ENCODE peak calls at places on chromosomes 5 and 9, in eight cellular contexts. One of them, this sample, is unnamed.

GRCh38 chr5:169856571-169856970 is 123.7 kb downstream of the INSYN2B start:
- DNase-seq in CD8-positive, alpha-beta T cell: no peak
- DNase-seq in spleen: no peak
- DNase-seq in stomach: no peak
- DNase-seq in epithelial cell of esophagus: peak
- DNase-seq in HFF-Myc: peak
- DNase-seq in hepatocyte: peak
- DNase-seq in A549: peak
- DNase-seq in this sample: no peak

GRCh38 chr5:34043099-34043876 is at the start of gene C1QTNF3:
- DNase-seq in CD8-positive, alpha-beta T cell: no peak
- DNase-seq in spleen: no peak
- DNase-seq in stomach: no peak
- DNase-seq in epithelial cell of esophagus: no peak
- DNase-seq in HFF-Myc: no peak
- DNase-seq in hepatocyte: no peak
- DNase-seq in A549: no peak
- DNase-seq in this sample: peak

GRCh38 chr9:133656211-133657119 is 20.3 kb downstream of the DBH start:
- DNase-seq in CD8-positive, alpha-beta T cell: peak
- DNase-seq in spleen: no peak
- DNase-seq in stomach: no peak
- DNase-seq in epithelial cell of esophagus: no peak
- DNase-seq in HFF-Myc: no peak
- DNase-seq in hepatocyte: no peak
- DNase-seq in A549: no peak
- DNase-seq in this sample: no peak

GRCh38 chr9:121817476-121817875 is 166.0 kb downstream of the DAB2IP start:
- DNase-seq in CD8-positive, alpha-beta T cell: no peak
- DNase-seq in spleen: no peak
- DNase-seq in stomach: no peak
- DNase-seq in epithelial cell of esophagus: no peak
- DNase-seq in HFF-Myc: no peak
- DNase-seq in hepatocyte: no peak
- DNase-seq in A549: no peak
- DNase-seq in this sample: no peak

GRCh38 chr9:34993502-34994428 is 4.2 kb downstream of the DNAJB5 start:
- DNase-seq in CD8-positive, alpha-beta T cell: no peak
- DNase-seq in spleen: peak
- DNase-seq in stomach: peak
- DNase-seq in epithelial cell of esophagus: peak
- DNase-seq in HFF-Myc: no peak
- DNase-seq in hepatocyte: peak
- DNase-seq in A549: no peak
- DNase-seq in this sample: no peak

GRCh38 chr5:9712506-9713285 is 82.5 kb upstream of the TAS2R1 start:
- DNase-seq in CD8-positive, alpha-beta T cell: no peak
- DNase-seq in spleen: no peak
- DNase-seq in stomach: no peak
- DNase-seq in epithelial cell of esophagus: peak
- DNase-seq in HFF-Myc: peak
- DNase-seq in hepatocyte: peak
- DNase-seq in A549: no peak
- DNase-seq in this sample: no peak

GRCh38 chr9:125397736-125398135 is 136.1 kb downstream of the GAPVD1 start:
- DNase-seq in CD8-positive, alpha-beta T cell: no peak
- DNase-seq in spleen: no peak
- DNase-seq in stomach: no peak
- DNase-seq in epithelial cell of esophagus: no peak
- DNase-seq in HFF-Myc: no peak
- DNase-seq in hepatocyte: no peak
- DNase-seq in A549: no peak
- DNase-seq in this sample: no peak

GRCh38 chr5:143177263-143177994 is 226.1 kb downstream of the NR3C1 start:
- DNase-seq in CD8-positive, alpha-beta T cell: no peak
- DNase-seq in spleen: no peak
- DNase-seq in stomach: peak
- DNase-seq in epithelial cell of esophagus: peak
- DNase-seq in HFF-Myc: no peak
- DNase-seq in hepatocyte: peak
- DNase-seq in A549: peak
- DNase-seq in this sample: no peak

GRCh38 chr5:179732918-179733763 is 519 bp downstream of the MAML1 start:
- DNase-seq in CD8-positive, alpha-beta T cell: peak
- DNase-seq in spleen: peak
- DNase-seq in stomach: peak
- DNase-seq in epithelial cell of esophagus: peak
- DNase-seq in HFF-Myc: no peak
- DNase-seq in hepatocyte: peak
- DNase-seq in A549: peak
- DNase-seq in this sample: peak

GRCh38 chr5:5025774-5026406 is 114.2 kb upstream of the ADAMTS16 start:
- DNase-seq in CD8-positive, alpha-beta T cell: no peak
- DNase-seq in spleen: no peak
- DNase-seq in stomach: no peak
- DNase-seq in epithelial cell of esophagus: no peak
- DNase-seq in HFF-Myc: no peak
- DNase-seq in hepatocyte: no peak
- DNase-seq in A549: peak
- DNase-seq in this sample: no peak

GRCh38 chr9:132584616-132585560 is 2.5 kb downstream of the BARHL1 start:
- DNase-seq in CD8-positive, alpha-beta T cell: no peak
- DNase-seq in spleen: no peak
- DNase-seq in stomach: no peak
- DNase-seq in epithelial cell of esophagus: peak
- DNase-seq in HFF-Myc: no peak
- DNase-seq in hepatocyte: no peak
- DNase-seq in A549: peak
- DNase-seq in this sample: no peak

GRCh38 chr5:141958773-141959172 is 771 bp upstream of the PCDH12 start:
- DNase-seq in CD8-positive, alpha-beta T cell: no peak
- DNase-seq in spleen: no peak
- DNase-seq in stomach: no peak
- DNase-seq in epithelial cell of esophagus: peak
- DNase-seq in HFF-Myc: no peak
- DNase-seq in hepatocyte: no peak
- DNase-seq in A549: no peak
- DNase-seq in this sample: no peak

GRCh38 chr5:172486912-172487311 is 32.6 kb upstream of the SH3PXD2B start:
- DNase-seq in CD8-positive, alpha-beta T cell: no peak
- DNase-seq in spleen: no peak
- DNase-seq in stomach: no peak
- DNase-seq in epithelial cell of esophagus: no peak
- DNase-seq in HFF-Myc: no peak
- DNase-seq in hepatocyte: no peak
- DNase-seq in A549: no peak
- DNase-seq in this sample: no peak

GRCh38 chr5:92409131-92409530 is 1026.0 kb upstream of the ARRDC3 start:
- DNase-seq in CD8-positive, alpha-beta T cell: no peak
- DNase-seq in spleen: no peak
- DNase-seq in stomach: no peak
- DNase-seq in epithelial cell of esophagus: peak
- DNase-seq in HFF-Myc: no peak
- DNase-seq in hepatocyte: no peak
- DNase-seq in A549: no peak
- DNase-seq in this sample: no peak

GRCh38 chr9:119368681-119369581 is at the start of gene BRINP1:
- DNase-seq in CD8-positive, alpha-beta T cell: no peak
- DNase-seq in spleen: no peak
- DNase-seq in stomach: no peak
- DNase-seq in epithelial cell of esophagus: peak
- DNase-seq in HFF-Myc: no peak
- DNase-seq in hepatocyte: peak
- DNase-seq in A549: peak
- DNase-seq in this sample: peak

GRCh38 chr5:166373817-166374216 is 1917.6 kb upstream of the WWC1 start:
- DNase-seq in CD8-positive, alpha-beta T cell: no peak
- DNase-seq in spleen: no peak
- DNase-seq in stomach: no peak
- DNase-seq in epithelial cell of esophagus: no peak
- DNase-seq in HFF-Myc: no peak
- DNase-seq in hepatocyte: no peak
- DNase-seq in A549: no peak
- DNase-seq in this sample: no peak

GRCh38 chr5:166370928-166371690 is 1920.3 kb upstream of the WWC1 start:
- DNase-seq in CD8-positive, alpha-beta T cell: no peak
- DNase-seq in spleen: no peak
- DNase-seq in stomach: no peak
- DNase-seq in epithelial cell of esophagus: no peak
- DNase-seq in HFF-Myc: no peak
- DNase-seq in hepatocyte: no peak
- DNase-seq in A549: no peak
- DNase-seq in this sample: no peak

GRCh38 chr5:166367391-166367790 is 1924.1 kb upstream of the WWC1 start:
- DNase-seq in CD8-positive, alpha-beta T cell: no peak
- DNase-seq in spleen: no peak
- DNase-seq in stomach: no peak
- DNase-seq in epithelial cell of esophagus: no peak
- DNase-seq in HFF-Myc: no peak
- DNase-seq in hepatocyte: no peak
- DNase-seq in A549: no peak
- DNase-seq in this sample: no peak

GRCh38 chr5:166369326-166369725 is 1922.1 kb upstream of the WWC1 start:
- DNase-seq in CD8-positive, alpha-beta T cell: no peak
- DNase-seq in spleen: no peak
- DNase-seq in stomach: no peak
- DNase-seq in epithelial cell of esophagus: no peak
- DNase-seq in HFF-Myc: no peak
- DNase-seq in hepatocyte: no peak
- DNase-seq in A549: no peak
- DNase-seq in this sample: no peak

DNA sequence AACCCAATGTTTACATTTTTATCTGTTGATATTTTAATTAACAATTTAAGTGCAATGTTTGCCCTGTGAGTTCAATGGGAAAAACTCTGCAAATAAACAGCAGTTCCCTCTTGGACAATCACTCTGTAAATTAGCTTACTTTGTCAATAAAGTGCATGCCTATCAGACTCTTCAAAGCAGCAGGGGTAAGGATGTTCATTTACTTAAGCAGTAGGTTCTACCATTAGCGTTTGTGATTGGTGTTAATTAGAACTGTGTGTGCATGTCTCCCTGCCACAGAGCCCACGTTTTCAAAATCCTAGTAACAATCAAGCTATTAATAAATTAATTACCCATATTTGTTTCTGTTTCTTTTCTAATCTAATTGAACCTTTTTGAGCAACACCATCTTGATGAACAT is 1921.6 kb upstream of the WWC1 start:
- DNase-seq in CD8-positive, alpha-beta T cell: no peak
- DNase-seq in spleen: no peak
- DNase-seq in stomach: no peak
- DNase-seq in epithelial cell of esophagus: no peak
- DNase-seq in HFF-Myc: no peak
- DNase-seq in hepatocyte: no peak
- DNase-seq in A549: no peak
- DNase-seq in this sample: no peak
- TF ChIP-seq CTCF in CD8-positive, alpha-beta T cell: no peak
- TF ChIP-seq CTCF in spleen: no peak
- TF ChIP-seq CTCF in stomach: no peak
- TF ChIP-seq CTCF in epithelial cell of esophagus: no peak
- TF ChIP-seq CTCF in HFF-Myc: no peak
- TF ChIP-seq CTCF in hepatocyte: no peak
- TF ChIP-seq CTCF in A549: no peak
- TF ChIP-seq CTCF in this sample: no peak

GRCh38 chr5:145908206-145908945 is 28.0 kb upstream of the SH3RF2 start:
- DNase-seq in CD8-positive, alpha-beta T cell: no peak
- DNase-seq in spleen: no peak
- DNase-seq in stomach: no peak
- DNase-seq in epithelial cell of esophagus: peak
- DNase-seq in HFF-Myc: no peak
- DNase-seq in hepatocyte: no peak
- DNase-seq in A549: peak
- DNase-seq in this sample: no peak
- TF ChIP-seq CTCF in CD8-positive, alpha-beta T cell: no peak
- TF ChIP-seq CTCF in spleen: no peak
- TF ChIP-seq CTCF in stomach: peak
- TF ChIP-seq CTCF in epithelial cell of esophagus: peak
- TF ChIP-seq CTCF in HFF-Myc: peak
- TF ChIP-seq CTCF in hepatocyte: peak
- TF ChIP-seq CTCF in A549: peak
- TF ChIP-seq CTCF in this sample: no peak

DNA sequence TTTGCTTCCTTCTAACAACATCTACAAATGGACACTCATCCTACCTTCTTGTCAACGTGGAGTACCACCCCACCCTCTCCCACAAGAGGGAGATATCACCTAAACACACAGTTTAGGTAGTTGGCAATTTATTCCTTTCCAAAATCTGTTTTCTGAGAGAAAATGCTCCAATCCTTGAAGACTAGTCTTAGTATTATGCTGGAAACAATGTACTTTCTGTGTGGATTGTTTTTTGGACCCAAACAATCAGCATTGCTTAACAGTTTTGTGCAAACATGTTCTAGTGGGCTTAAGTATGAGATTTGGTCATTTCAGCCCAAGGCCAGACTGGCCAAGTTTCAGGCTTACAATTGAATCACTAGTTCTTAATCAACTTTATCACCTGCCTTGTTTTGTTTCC is 359.1 kb downstream of the ARHGEF28 start:
- DNase-seq in CD8-positive, alpha-beta T cell: no peak
- DNase-seq in spleen: no peak
- DNase-seq in stomach: no peak
- DNase-seq in epithelial cell of esophagus: peak
- DNase-seq in HFF-Myc: no peak
- DNase-seq in hepatocyte: peak
- DNase-seq in A549: peak
- DNase-seq in this sample: no peak
- TF ChIP-seq CTCF in CD8-positive, alpha-beta T cell: no peak
- TF ChIP-seq CTCF in spleen: no peak
- TF ChIP-seq CTCF in stomach: peak
- TF ChIP-seq CTCF in epithelial cell of esophagus: peak
- TF ChIP-seq CTCF in HFF-Myc: peak
- TF ChIP-seq CTCF in hepatocyte: peak
- TF ChIP-seq CTCF in A549: peak
- TF ChIP-seq CTCF in this sample: no peak

DNA sequence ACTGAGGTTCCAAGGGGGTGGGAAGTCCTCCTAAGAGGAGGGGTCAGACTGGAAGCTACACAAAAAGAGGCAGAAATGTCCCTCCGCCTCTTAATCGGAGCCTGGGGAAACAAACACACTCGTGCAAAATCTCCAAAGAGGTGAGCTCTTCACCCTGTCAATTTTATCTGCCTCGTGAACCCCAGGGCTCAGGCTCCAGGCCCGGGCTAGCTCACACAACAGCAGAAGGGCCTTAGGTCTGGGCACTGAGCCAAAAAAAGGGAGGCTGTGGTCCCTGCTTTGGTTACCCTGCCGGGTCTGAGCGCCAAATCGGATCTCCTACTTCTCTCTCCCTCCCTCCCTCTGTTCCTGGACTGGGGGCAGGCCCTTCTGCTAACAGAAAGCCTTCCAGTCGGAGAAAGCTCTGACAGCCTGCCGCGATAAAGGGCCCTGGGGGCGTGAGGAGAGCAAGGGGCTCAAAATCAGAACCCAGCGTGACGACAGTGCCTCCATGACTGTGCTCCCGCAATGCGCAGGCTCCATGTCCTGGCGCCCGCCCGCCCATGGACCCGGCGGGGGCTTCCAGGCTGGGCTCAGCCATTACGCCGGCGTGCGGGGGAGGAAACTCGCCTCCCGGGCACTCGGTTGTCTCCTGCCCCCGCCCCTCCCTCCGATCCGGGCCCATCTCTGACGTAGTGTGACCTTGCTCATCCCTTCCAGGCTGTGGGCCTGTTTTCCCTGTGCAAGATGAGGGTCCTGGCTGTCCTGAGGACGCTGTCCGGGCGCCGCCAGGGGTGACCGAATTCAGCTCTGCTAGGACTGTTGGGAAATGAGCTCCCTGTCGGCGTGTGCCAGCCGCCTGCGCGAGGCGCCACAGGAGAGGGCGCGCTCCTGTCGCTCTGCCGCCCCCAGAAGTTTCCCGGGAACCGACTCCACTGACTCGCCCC is 865 bp upstream of the SLC22A4 start:
- DNase-seq in CD8-positive, alpha-beta T cell: peak
- DNase-seq in spleen: peak
- DNase-seq in stomach: peak
- DNase-seq in epithelial cell of esophagus: peak
- DNase-seq in HFF-Myc: peak
- DNase-seq in hepatocyte: peak
- DNase-seq in A549: peak
- DNase-seq in this sample: peak
- TF ChIP-seq CTCF in CD8-positive, alpha-beta T cell: no peak
- TF ChIP-seq CTCF in spleen: no peak
- TF ChIP-seq CTCF in stomach: peak
- TF ChIP-seq CTCF in epithelial cell of esophagus: peak
- TF ChIP-seq CTCF in HFF-Myc: no peak
- TF ChIP-seq CTCF in hepatocyte: no peak
- TF ChIP-seq CTCF in A549: peak
- TF ChIP-seq CTCF in this sample: no peak